ENCODE peak calls at places on chromosomes 16 and 17, in four cellular contexts. J is stimulated activated CD4-positive, alpha-beta T cell treated with anti-CD3 and anti-CD28 coated beads, Interleukin-12 subunit alpha, Interleukin-12 subunit beta, amount 100 ng/mL, for 4 hours; N is KG1; Q is GM10248. U is an unnamed sample.

GRCh38 chr16:49051626-49052025 is 230.0 kb downstream of the CBLN1 start:
- DNase-seq in N (no peak), J (no peak), Q (no peak), U (no peak)

GRCh38 chr17:35588196-35588920 is 1.2 kb downstream of the AP2B1 start:
- DNase-seq in J (no peak), Q (peak), N (no peak), U (no peak)

GRCh38 chr17:34357398-34357797 is 1.1 kb downstream of the CCL13 start:
- DNase-seq in Q (no peak), N (no peak), J (no peak), U (no peak)

GRCh38 chr17:8923762-8924161 is 41.7 kb downstream of the PIK3R5 start:
- DNase-seq in J (no peak), N (no peak), Q (no peak), U (no peak)

GRCh38 chr16:57802635-57803412 is 533 bp upstream of the KIFC3 start:
- DNase-seq in J (no peak), N (no peak), Q (no peak), U (no peak)

GRCh38 chr16:71659471-71659870 is 33.5 kb downstream of the MARVELD3 start:
- DNase-seq in N (no peak), J (no peak), Q (no peak), U (no peak)

GRCh38 chr16:81738831-81739496 is 40.1 kb upstream of the PLCG2 start:
- DNase-seq in Q (peak), N (peak), J (no peak), U (no peak)

GRCh38 chr17:75239778-75240393 is 21.5 kb downstream of the GGA3 start:
- DNase-seq in J (no peak), N (no peak), Q (no peak), U (no peak)

GRCh38 chr16:73268311-73268997 is 220.5 kb upstream of the ZFHX3 start:
- DNase-seq in N (no peak), Q (no peak), J (no peak), U (no peak)

GRCh38 chr17:38421224-38421841 is 6.9 kb upstream of the ARHGAP23 start:
- DNase-seq in N (no peak), J (no peak), Q (no peak), U (no peak)

GRCh38 chr17:62653831-62654829 is 26.7 kb downstream of the MRC2 start:
- DNase-seq in Q (no peak), J (no peak), N (no peak), U (no peak)

U was measured in progenitor cell of endocrine pancreas.